ENCODE peak calls at places on chromosomes 3 and 15, in seven cellular contexts. Z, W, X, R, J, P and G are unnamed samples.

GRCh38 chr15:62644874-62645755 is 397.4 kb upstream of the TPM1 start:
- DNase-seq in X (peak; percentile 74), Z (no peak), P (no peak), R (no peak), J (peak; percentile 24), W (no peak), G (no peak)

GRCh38 chr3:120126016-120126415 is 31.8 kb upstream of the GSK3B start:
- DNase-seq in P (no peak), R (no peak), J (no peak), W (no peak), X (no peak), Z (no peak), G (no peak)

GRCh38 chr15:74228723-74229081 is 7.4 kb upstream of the CCDC33 start:
- DNase-seq in P (no peak), J (peak; percentile 12), Z (no peak), X (no peak), W (no peak), R (no peak), G (peak; percentile 74)

GRCh38 chr15:28115871-28116270 is 16.8 kb upstream of the OCA2 start:
- DNase-seq in W (no peak), J (no peak), R (no peak), X (no peak), Z (no peak), P (no peak), G (no peak)

GRCh38 chr15:38745136-38745535 is 180.5 kb upstream of the RASGRP1 start:
- DNase-seq in P (no peak), J (peak; percentile 9), W (no peak), Z (no peak), R (peak; percentile 7), X (no peak), G (no peak)

GRCh38 chr15:45205192-45205591 is 17.4 kb upstream of the SHF start:
- DNase-seq in R (peak; percentile 65), X (peak; percentile 78), J (peak; percentile 69), Z (peak; percentile 76), P (peak; percentile 77), W (peak; percentile 63), G (peak; percentile 87)

GRCh38 chr15:50415752-50416404 is 8.3 kb upstream of the USP8 start:
- DNase-seq in X (no peak), P (no peak), R (peak; percentile 57), Z (peak; percentile 39), J (peak; percentile 37), W (no peak), G (no peak)

GRCh38 chr15:71355268-71355667 is 240.0 kb downstream of the THSD4 start:
- DNase-seq in X (no peak), W (no peak), J (no peak), Z (no peak), P (no peak), R (no peak), G (no peak)

GRCh38 chr3:127339016-127339415 is 51.2 kb upstream of the PRR20G start:
- DNase-seq in P (no peak), X (no peak), R (no peak), W (no peak), J (no peak), Z (no peak), G (no peak)

GRCh38 chr3:193744822-193745684 is 152.0 kb downstream of the OPA1 start:
- DNase-seq in R (peak; percentile 83), Z (no peak), W (no peak), P (no peak), X (peak; percentile 90), J (peak; percentile 2), G (peak; percentile 94)

GRCh38 chr3:124588794-124589193 is 141.5 kb upstream of the UMPS start:
- DNase-seq in J (no peak), X (no peak), Z (no peak), R (no peak), W (no peak), P (no peak), G (no peak)

GRCh38 chr3:166608132-166608531 is 770.9 kb upstream of the BCHE start:
- DNase-seq in Z (no peak), J (no peak), X (no peak), P (no peak), W (no peak), R (no peak), G (no peak)

GRCh38 chr15:60605879-60606304 is 127.0 kb upstream of the ICE2 start:
- DNase-seq in Z (no peak), W (no peak), R (peak; percentile 59), J (peak; percentile 81), P (no peak), X (no peak), G (peak; percentile 92)

GRCh38 chr3:20462226-20462625 is 276.2 kb upstream of the SGO1 start:
- DNase-seq in X (no peak), Z (no peak), W (no peak), J (no peak), R (no peak), P (no peak), G (no peak)

GRCh38 chr15:89217686-89218376 is 3.5 kb downstream of the RLBP1 start:
- DNase-seq in X (no peak), J (no peak), W (no peak), R (no peak), Z (no peak), P (no peak), G (no peak)

GRCh38 chr3:107368999-107369398 is 8.2 kb upstream of the CCDC54 start:
- DNase-seq in X (peak; percentile 30), Z (no peak), R (no peak), J (no peak), W (no peak), P (no peak), G (no peak)
- H2BK5ac ChIP-seq in X (no peak overlapping the region), Z (no peak overlapping the region), R (no peak overlapping the region), J (peak overlapping the region; percentile 30), W (no peak overlapping the region), P (no peak overlapping the region), G (no peak overlapping the region)

DNA sequence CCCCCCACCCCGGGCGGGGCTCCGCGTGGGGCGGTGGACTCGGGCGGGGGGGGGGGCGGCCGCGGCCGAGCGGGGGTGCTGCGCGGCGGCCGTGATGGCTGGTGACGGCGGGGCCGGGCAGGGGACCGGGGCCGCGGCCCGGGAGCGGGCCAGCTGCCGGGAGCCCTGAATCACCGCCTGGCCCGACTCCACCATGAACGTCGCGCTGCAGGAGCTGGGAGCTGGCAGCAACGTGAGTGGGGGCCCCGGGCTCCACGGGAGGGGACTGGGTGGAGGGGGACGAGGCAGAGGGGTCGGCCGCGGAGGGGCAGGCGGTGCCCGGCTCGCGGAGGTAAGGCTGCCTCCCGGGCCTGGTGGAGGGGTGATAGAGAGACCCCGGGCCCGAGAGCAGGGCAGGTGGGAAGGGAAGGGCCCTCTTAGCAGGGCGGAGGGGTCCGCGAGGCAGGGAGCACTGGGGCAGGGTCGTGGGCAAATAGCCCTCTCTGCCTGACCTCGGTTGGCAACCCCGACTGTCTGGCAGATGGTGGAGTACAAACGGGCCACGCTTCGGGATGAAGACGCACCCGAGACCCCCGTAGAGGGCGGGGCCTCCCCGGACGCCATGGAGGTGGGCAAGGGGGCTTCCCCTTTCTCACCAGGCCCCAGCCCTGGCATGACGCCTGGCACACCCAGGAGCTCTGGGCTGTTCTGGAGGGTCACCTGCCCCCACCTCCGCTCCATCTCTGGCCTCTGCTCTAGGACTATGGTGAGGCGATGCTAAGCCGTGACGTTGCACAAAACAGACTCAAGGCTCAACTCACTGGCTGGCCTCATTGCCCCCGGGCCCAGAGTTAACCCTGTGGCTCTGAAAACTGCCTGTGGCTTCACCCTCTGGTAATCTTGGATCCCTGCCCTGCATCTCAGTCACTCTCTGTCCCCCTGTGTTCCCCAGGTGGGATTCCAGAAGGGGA is at the start of gene ECE2:
- DNase-seq in R (no peak), J (no peak), X (no peak), Z (no peak), W (no peak), P (peak; percentile 58), G (no peak)
- H3K27ac ChIP-seq in R (no peak within 1 kb of the TSS), J (no peak within 1 kb of the TSS), X (no peak within 1 kb of the TSS), Z (no peak within 1 kb of the TSS), W (no peak within 1 kb of the TSS), P (no peak within 1 kb of the TSS), G (no peak within 1 kb of the TSS)

DNA sequence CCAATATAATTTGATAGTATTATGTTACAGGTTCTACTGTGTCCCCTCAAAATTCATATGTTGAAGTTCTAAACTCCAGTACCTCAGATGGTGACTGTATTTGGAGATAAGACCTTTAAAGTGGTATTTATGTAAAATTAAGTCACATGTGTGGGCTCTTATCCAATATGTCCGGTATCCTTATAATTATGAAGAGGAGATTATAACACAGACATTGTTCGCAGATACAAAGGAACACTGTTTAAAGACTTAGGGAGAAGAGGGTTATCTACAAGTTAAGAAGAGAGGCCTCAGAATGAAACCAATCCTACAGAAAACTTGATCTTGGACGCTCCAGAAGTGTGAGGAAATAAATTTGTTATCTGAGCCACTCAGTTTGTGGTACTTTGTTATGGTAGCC is 50.9 kb downstream of the DPH6 start:
- DNase-seq in P (no peak), X (no peak), J (no peak), W (no peak), Z (no peak), R (no peak), G (no peak)
- H2BK5ac ChIP-seq in P (no peak overlapping the region), X (no peak overlapping the region), J (no peak overlapping the region), W (no peak overlapping the region), Z (no peak overlapping the region), R (no peak overlapping the region), G (no peak overlapping the region)

DNA sequence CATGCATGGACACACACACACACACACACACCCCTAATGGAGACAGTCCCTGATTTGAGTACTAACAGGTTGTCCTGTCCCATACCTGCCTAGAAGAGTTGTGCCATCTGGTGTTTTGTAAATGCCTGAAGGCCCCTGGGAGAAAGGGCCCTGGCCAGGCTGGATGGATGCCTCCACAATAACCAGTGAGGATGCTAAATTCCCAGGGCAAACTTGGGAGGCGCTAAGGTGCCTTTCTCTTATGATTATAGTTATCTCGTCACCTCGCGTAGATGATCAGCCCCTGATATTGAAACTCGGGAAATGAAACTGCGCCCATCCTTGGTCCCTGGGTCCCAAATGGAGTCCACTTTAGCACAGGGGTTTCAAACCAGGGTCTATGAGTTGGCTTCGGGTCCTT is 87.1 kb downstream of the ASB7 start:
- DNase-seq in X (no peak), J (no peak), R (no peak), W (no peak), Z (peak; percentile 6), P (no peak), G (no peak)
- H3K27ac ChIP-seq in X (no peak overlapping the region), J (no peak overlapping the region), R (no peak overlapping the region), W (no peak overlapping the region), Z (no peak overlapping the region), P (no peak overlapping the region), G (no peak overlapping the region)

GRCh38 chr3:152491922-152492321 is 223.2 kb downstream of the MBNL1 start:
- DNase-seq in X (no peak), Z (no peak), R (no peak), W (no peak), J (no peak), P (no peak), G (no peak)
- H2BK5ac ChIP-seq in X (no peak overlapping the region), Z (no peak overlapping the region), R (no peak overlapping the region), W (no peak overlapping the region), J (no peak overlapping the region), P (no peak overlapping the region), G (no peak overlapping the region)

GRCh38 chr3:180974286-180974685 is 15.2 kb downstream of the DNAJC19 start:
- DNase-seq in P (no peak), X (no peak), J (peak; percentile 2), R (no peak), Z (no peak), W (no peak), G (no peak)

GRCh38 chr3:180973543-180973942 is 16.0 kb downstream of the DNAJC19 start:
- DNase-seq in X (no peak), Z (no peak), W (no peak), P (no peak), R (no peak), J (no peak), G (no peak)

GRCh38 chr3:180970931-180971330 is 18.6 kb downstream of the DNAJC19 start:
- DNase-seq in R (no peak), J (no peak), W (no peak), Z (no peak), X (peak; percentile 97), P (no peak), G (no peak)
- H3K27ac ChIP-seq in R (no peak overlapping the region), J (no peak overlapping the region), W (no peak overlapping the region), Z (no peak overlapping the region), X (no peak overlapping the region), P (no peak overlapping the region), G (no peak overlapping the region)